ENCODE peak calls at places on chromosomes 16 and 17, in ten cellular contexts. Z is Calu3, T is astrocyte, F is lung, H is activated B cell treated with CpG ODN at 0.5 μM for 24 hours, E is GM06990, N is GM23338, D is heart right ventricle, M is ascending aorta, O is thoracic aorta. S is an unnamed sample.

GRCh38 chr16:2467301-2468141 is 3.6 kb upstream of the NTN3 start:
- DNase-seq in D (peak; percentile 75), M (peak; percentile 38), O (no peak), E (peak; percentile 57), N (peak; percentile 83), Z (peak; percentile 64), H (no peak), T (peak; percentile 57), F (no peak), S (no peak)

GRCh38 chr16:89139907-89140361 is 31.6 kb upstream of the CDH15 start:
- DNase-seq in F (no peak), Z (no peak), M (no peak), T (no peak), N (no peak), H (no peak), E (no peak), D (no peak), O (no peak), S (no peak)

GRCh38 chr16:68111379-68111778 is 26.2 kb downstream of the NFATC3 start:
- DNase-seq in Z (no peak), N (no peak), F (no peak), E (no peak), T (no peak), H (no peak), D (no peak), M (no peak), O (no peak), S (no peak)

GRCh38 chr16:24253192-24253591 is 2.9 kb upstream of the CACNG3 start:
- DNase-seq in H (no peak), Z (peak; percentile 27), D (peak; percentile 10), N (peak; percentile 95), T (no peak), O (no peak), M (no peak), F (no peak), E (peak; percentile 21), S (peak; percentile 14)

GRCh38 chr17:43832976-43833829 is at the start of gene MPP3:
- DNase-seq in Z (peak; percentile 87), D (peak; percentile 58), N (peak; percentile 79), T (peak; percentile 33), E (no peak), M (no peak), O (no peak), H (peak; percentile 31), F (peak; percentile 38), S (peak; percentile 42)

GRCh38 chr17:156946-157345 is 19.6 kb downstream of the SCGB1C2 start:
- DNase-seq in H (no peak), Z (no peak), T (no peak), N (no peak), O (no peak), E (no peak), M (no peak), D (no peak), F (no peak), S (no peak)

GRCh38 chr16:194516-194915 is 14.3 kb downstream of the HBQ1 start:
- DNase-seq in F (no peak), Z (no peak), M (no peak), N (no peak), T (peak; percentile 13), E (no peak), O (no peak), D (no peak), H (no peak), S (no peak)

GRCh38 chr17:68289473-68289872 is 1.5 kb downstream of the SLC16A6 start:
- DNase-seq in Z (no peak), M (no peak), H (no peak), T (no peak), O (no peak), N (no peak), E (no peak), F (no peak), D (no peak), S (no peak)

GRCh38 chr17:63434951-63435571 is 11.0 kb downstream of the CYB561 start:
- DNase-seq in N (no peak), D (peak; percentile 83), H (no peak), O (peak; percentile 45), M (peak; percentile 39), Z (no peak), F (peak; percentile 89), T (peak; percentile 27), E (no peak), S (no peak)

GRCh38 chr17:63435681-63436522 is 10.2 kb downstream of the CYB561 start:
- DNase-seq in M (no peak), N (peak; percentile 84), O (no peak), Z (no peak), E (no peak), T (no peak), F (no peak), H (no peak), D (no peak), S (no peak)

GRCh38 chr17:63438092-63439051 is 7.7 kb downstream of the CYB561 start:
- DNase-seq in N (no peak), M (no peak), F (no peak), D (no peak), H (no peak), T (no peak), Z (no peak), E (no peak), O (no peak), S (no peak)

GRCh38 chr17:63437287-63438091 is 8.6 kb downstream of the CYB561 start:
- DNase-seq in E (no peak), M (no peak), F (no peak), Z (no peak), N (no peak), D (no peak), T (no peak), O (no peak), H (no peak), S (no peak)

DNA sequence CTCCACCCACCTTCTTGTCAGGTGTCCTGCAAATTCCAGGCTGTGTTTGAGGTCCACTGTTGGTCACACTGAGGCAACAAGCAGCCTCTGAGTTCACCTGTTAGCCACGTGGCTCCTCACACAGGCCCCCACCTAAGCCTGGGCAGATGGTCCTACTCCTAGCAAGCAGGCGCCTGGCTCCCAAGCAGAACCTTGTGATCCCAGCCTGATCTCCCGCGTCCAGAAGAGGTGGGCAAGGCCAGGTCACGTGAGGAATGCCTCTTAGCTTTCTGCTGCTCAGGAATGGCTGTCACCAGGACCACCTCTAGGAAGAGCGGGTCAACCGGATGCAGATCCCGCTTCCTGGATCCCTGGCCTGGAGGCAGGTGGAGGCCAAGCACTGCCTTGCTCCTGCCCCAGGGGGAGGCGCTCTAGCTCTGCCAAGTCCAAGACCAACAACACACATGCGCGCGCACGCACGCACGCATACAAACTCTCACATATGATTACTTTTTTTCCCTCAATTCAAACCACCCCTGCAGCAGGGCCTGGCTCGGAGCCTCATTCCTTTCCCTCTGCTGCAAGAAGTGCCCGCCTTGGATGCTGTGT is 9.5 kb downstream of the CYB561 start:
- DNase-seq in M (no peak), Z (no peak), O (no peak), N (peak; percentile 63), D (no peak), H (no peak), E (no peak), F (no peak), T (no peak), S (no peak)
- TF ChIP-seq CTCF in M (no peak), Z (no peak), O (no peak), N (peak; percentile 61), D (peak; percentile 48), H (no peak), E (no peak), F (no peak), T (no peak), S (no peak)

DNA sequence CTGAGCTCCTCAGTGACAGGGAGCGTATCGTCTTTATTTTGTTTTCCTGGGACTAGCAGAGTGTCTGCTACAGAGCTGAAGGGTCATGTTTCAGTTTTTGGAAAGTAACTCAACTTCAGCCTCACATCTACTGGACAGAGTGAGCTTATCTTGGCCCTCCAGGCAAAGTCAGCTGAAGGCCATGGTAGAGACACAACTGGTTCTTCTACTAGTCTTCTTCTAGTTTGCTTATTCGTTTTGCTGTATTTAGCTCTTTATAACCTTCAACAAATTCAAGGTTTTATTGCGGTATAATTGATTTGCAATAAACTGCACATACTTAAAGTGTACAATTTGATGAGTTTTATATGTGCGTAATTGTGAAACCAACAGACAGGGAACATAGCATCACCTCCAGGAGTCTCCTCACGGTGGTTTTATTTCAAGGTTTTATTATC is 6.1 kb upstream of the PRKCA start:
- DNase-seq in F (no peak), T (no peak), H (no peak), N (no peak), M (no peak), Z (no peak), O (no peak), D (no peak), E (no peak), S (no peak)
- TF ChIP-seq CTCF in F (no peak), T (no peak), H (no peak), N (no peak), M (no peak), Z (no peak), O (no peak), D (no peak), E (no peak), S (no peak)

GRCh38 chr16:53817812-53818211 is 113.9 kb downstream of the FTO start:
- DNase-seq in Z (no peak), T (peak; percentile 59), F (no peak), D (no peak), N (no peak), E (no peak), O (no peak), H (no peak), M (no peak), S (no peak)

GRCh38 chr16:53821487-53821886 is 117.5 kb downstream of the FTO start:
- DNase-seq in Z (no peak), D (no peak), H (no peak), T (peak; percentile 78), O (no peak), M (no peak), E (no peak), N (no peak), F (no peak), S (no peak)

GRCh38 chr16:53826658-53827057 is 122.7 kb downstream of the FTO start:
- DNase-seq in M (no peak), H (no peak), Z (no peak), E (no peak), N (no peak), D (no peak), O (no peak), F (no peak), T (no peak), S (no peak)

GRCh38 chr16:53822936-53823529 is 119.1 kb downstream of the FTO start:
- DNase-seq in Z (no peak), N (no peak), T (peak; percentile 52), E (no peak), O (no peak), M (no peak), F (no peak), D (no peak), H (no peak), S (no peak)

DNA sequence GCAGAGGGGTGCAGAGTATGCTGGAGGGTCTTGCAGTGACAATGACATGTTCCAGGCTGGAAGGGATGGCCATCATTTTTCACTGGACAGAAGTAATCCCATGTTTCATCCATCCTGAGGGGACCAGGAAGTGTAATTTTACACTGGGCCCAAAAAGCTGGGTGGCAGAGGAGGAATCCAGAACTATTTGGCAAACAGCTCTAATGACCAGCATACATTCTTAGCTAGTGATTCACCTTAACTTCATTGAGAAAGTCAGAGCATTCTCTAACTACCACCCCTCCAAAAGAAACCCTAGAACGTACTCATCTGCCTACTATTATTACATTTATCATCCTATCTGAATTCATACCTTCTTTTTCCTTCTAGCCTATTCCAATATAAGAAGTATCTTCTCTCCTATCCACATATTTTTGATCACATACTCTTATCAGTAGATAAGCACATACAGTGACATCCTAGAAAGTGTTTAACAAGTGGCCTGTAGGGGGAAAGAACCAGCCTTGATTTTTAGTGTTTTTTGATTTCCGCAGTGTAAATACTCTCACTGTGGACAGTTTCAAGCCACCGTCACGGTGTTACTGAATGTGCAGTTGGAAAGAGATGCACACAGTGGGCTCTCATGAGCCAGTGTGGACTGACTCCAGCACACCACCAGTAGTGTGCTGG is 118.1 kb downstream of the FTO start:
- DNase-seq in F (no peak), H (no peak), D (no peak), O (no peak), N (no peak), E (no peak), T (peak; percentile 88), M (no peak), Z (peak; percentile 24), S (no peak)
- TF ChIP-seq CTCF in F (no peak), H (no peak), D (no peak), O (no peak), N (no peak), E (no peak), T (peak; percentile 24), M (no peak), Z (no peak), S (no peak)

DNA sequence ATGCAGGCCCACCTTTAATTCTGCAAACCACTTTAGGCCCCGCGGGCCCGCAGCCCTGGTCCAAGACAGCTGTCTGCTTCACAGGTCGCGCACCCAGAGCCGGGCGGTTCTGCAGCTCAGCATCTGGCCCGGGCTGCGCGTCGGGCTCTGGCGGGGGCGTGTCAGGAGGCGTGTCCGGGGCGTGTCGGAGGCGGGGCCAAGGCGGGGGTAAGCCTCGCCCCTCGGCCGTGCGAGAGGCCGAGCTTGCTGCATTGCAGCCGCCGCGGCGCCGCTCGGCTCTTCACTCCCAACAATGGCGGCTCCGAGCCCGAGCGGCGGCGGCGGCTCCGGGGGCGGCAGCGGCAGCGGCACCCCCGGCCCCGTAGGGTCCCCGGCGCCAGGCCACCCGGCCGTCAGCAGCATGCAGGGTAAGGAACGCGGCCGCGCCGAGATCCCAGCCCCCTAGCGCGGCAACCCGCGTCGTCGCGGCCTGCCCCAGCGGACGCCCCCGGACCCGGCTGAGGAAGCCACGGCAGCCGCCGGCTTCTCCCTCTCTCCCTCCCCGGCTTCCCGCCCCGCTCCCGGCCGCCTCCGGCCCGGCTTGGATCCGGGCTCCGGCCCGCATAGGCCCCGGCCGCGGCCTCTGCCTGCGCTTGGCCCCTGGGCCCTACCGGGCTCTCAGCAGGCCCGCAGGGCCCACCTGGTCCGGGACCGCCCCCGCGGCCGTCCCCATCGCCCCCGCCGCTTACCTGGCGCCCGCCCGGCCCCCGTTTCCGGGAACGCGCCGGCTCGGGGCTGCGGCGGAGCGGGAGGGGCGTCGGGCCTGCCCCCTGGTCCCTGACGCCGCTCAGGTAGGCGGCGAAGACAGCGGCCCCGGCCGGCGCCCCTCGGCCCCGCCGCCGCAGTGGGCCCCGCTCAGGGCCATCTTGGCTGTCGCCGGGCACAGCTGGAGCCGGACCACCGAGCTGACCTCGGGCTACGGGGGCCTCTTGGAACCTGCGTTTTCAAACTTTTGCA is at the start of gene MAP2K4:
- DNase-seq in Z (peak; percentile 91), T (peak; percentile 68), N (peak; percentile 94), H (peak; percentile 100), O (peak; percentile 54), F (peak; percentile 94), E (peak; percentile 92), M (peak; percentile 58), D (peak; percentile 93), S (peak; percentile 92)
- TF ChIP-seq CTCF in Z (no peak), T (no peak), N (no peak), H (no peak), O (no peak), F (no peak), E (no peak), M (no peak), D (no peak), S (no peak)